ENCODE peak calls at places on chromosomes 1 and 21, in four cellular contexts. W is skeletal muscle cell, Z is endothelial cell, D is mammary epithelial cell. K is an unnamed sample.

GRCh38 chr1:165367375-165367993 is 11.0 kb upstream of the LMX1A start:
- DNase-seq in W (peak), Z (peak), D (peak), K (peak)

GRCh38 chr1:179007233-179007632 is 18.5 kb upstream of the FAM20B start:
- DNase-seq in W (no peak), Z (no peak), D (no peak), K (no peak)

GRCh38 chr1:111442457-111442856 is 6.6 kb downstream of the WDR77 start:
- DNase-seq in W (no peak), Z (no peak), D (no peak), K (no peak)

GRCh38 chr1:7783178-7783711 is 846 bp upstream of the PER3 start:
- DNase-seq in W (no peak), Z (peak), D (peak), K (peak)

GRCh38 chr21:21682172-21682571 is 684.0 kb downstream of the NCAM2 start:
- DNase-seq in W (peak), Z (no peak), D (no peak), K (peak)

GRCh38 chr1:36922071-36922470 is 112.2 kb downstream of the GRIK3 start:
- DNase-seq in W (no peak), Z (no peak), D (no peak), K (no peak)

GRCh38 chr1:66599346-66599745 is 65.4 kb downstream of the SGIP1 start:
- DNase-seq in W (peak), Z (no peak), D (no peak), K (no peak)

GRCh38 chr21:36780861-36781260 is 81.9 kb downstream of the SIM2 start:
- DNase-seq in W (no peak), Z (no peak), D (no peak), K (no peak)

GRCh38 chr1:179493323-179493722 is 82.4 kb downstream of the NPHS2 start:
- DNase-seq in W (no peak), Z (no peak), D (no peak), K (peak)

GRCh38 chr1:21868941-21869454 is 56.9 kb downstream of the LDLRAD2 start:
- DNase-seq in W (no peak), Z (no peak), D (no peak), K (no peak)

GRCh38 chr1:31696246-31696645 is 7.6 kb downstream of the COL16A1 start:
- DNase-seq in W (no peak), Z (no peak), D (peak), K (no peak)

GRCh38 chr1:46961066-46961758 is 19.9 kb upstream of the CYP4A11 start:
- DNase-seq in W (no peak), Z (no peak), D (no peak), K (no peak)

K was measured in LHCN-M2.